ENCODE peak calls at places on chromosome 20, in four cellular contexts. One of them, this sample, is unnamed.

GRCh38 chr20:20568604-20569205 is 143.7 kb downstream of the RALGAPA2 start:
- DNase-seq in GM23338: peak
- DNase-seq in gastrocnemius medialis: no peak
- DNase-seq in stimulated activated CD4-positive, alpha-beta T cell treated with anti-CD3 and anti-CD28 coated beads, Interleukin-2, amount 100 ng/mL, for 48 hours: peak
- DNase-seq in this sample: no peak

GRCh38 chr20:23641936-23642751 is 4.4 kb upstream of the CST3 start:
- DNase-seq in GM23338: no peak
- DNase-seq in stimulated activated CD4-positive, alpha-beta T cell treated with anti-CD3 and anti-CD28 coated beads, Interleukin-2, amount 100 ng/mL, for 48 hours: no peak
- DNase-seq in gastrocnemius medialis: peak
- DNase-seq in this sample: peak

GRCh38 chr20:38165089-38165965 is at the start of gene TGM2:
- DNase-seq in stimulated activated CD4-positive, alpha-beta T cell treated with anti-CD3 and anti-CD28 coated beads, Interleukin-2, amount 100 ng/mL, for 48 hours: peak
- DNase-seq in gastrocnemius medialis: peak
- DNase-seq in GM23338: peak
- DNase-seq in this sample: peak

GRCh38 chr20:59634435-59635005 is 30.2 kb downstream of the PHACTR3 start:
- DNase-seq in GM23338: no peak
- DNase-seq in gastrocnemius medialis: no peak
- DNase-seq in stimulated activated CD4-positive, alpha-beta T cell treated with anti-CD3 and anti-CD28 coated beads, Interleukin-2, amount 100 ng/mL, for 48 hours: no peak
- DNase-seq in this sample: no peak

GRCh38 chr20:20527661-20528060 is 159.8 kb downstream of the INSM1 start:
- DNase-seq in stimulated activated CD4-positive, alpha-beta T cell treated with anti-CD3 and anti-CD28 coated beads, Interleukin-2, amount 100 ng/mL, for 48 hours: no peak
- DNase-seq in GM23338: no peak
- DNase-seq in gastrocnemius medialis: no peak
- DNase-seq in this sample: no peak

GRCh38 chr20:20734475-20734948 is 22.1 kb upstream of the RALGAPA2 start:
- DNase-seq in gastrocnemius medialis: no peak
- DNase-seq in GM23338: peak
- DNase-seq in stimulated activated CD4-positive, alpha-beta T cell treated with anti-CD3 and anti-CD28 coated beads, Interleukin-2, amount 100 ng/mL, for 48 hours: no peak
- DNase-seq in this sample: no peak

GRCh38 chr20:1301031-1301529 is 27.9 kb downstream of the SDCBP2 start:
- DNase-seq in gastrocnemius medialis: no peak
- DNase-seq in GM23338: peak
- DNase-seq in stimulated activated CD4-positive, alpha-beta T cell treated with anti-CD3 and anti-CD28 coated beads, Interleukin-2, amount 100 ng/mL, for 48 hours: peak
- DNase-seq in this sample: peak

GRCh38 chr20:40646321-40647212 is 42.5 kb downstream of the MAFB start:
- DNase-seq in stimulated activated CD4-positive, alpha-beta T cell treated with anti-CD3 and anti-CD28 coated beads, Interleukin-2, amount 100 ng/mL, for 48 hours: no peak
- DNase-seq in gastrocnemius medialis: no peak
- DNase-seq in GM23338: peak
- DNase-seq in this sample: no peak

GRCh38 chr20:37414133-37414532 is 68.2 kb downstream of the SRC start:
- DNase-seq in gastrocnemius medialis: no peak
- DNase-seq in GM23338: no peak
- DNase-seq in stimulated activated CD4-positive, alpha-beta T cell treated with anti-CD3 and anti-CD28 coated beads, Interleukin-2, amount 100 ng/mL, for 48 hours: no peak
- DNase-seq in this sample: no peak

GRCh38 chr20:9119776-9120175 is 50.9 kb downstream of the PLCB4 start:
- DNase-seq in gastrocnemius medialis: peak
- DNase-seq in stimulated activated CD4-positive, alpha-beta T cell treated with anti-CD3 and anti-CD28 coated beads, Interleukin-2, amount 100 ng/mL, for 48 hours: no peak
- DNase-seq in GM23338: no peak
- DNase-seq in this sample: peak

GRCh38 chr20:35699914-35700624 is 864 bp downstream of the ROMO1 start:
- DNase-seq in GM23338: no peak
- DNase-seq in gastrocnemius medialis: no peak
- DNase-seq in stimulated activated CD4-positive, alpha-beta T cell treated with anti-CD3 and anti-CD28 coated beads, Interleukin-2, amount 100 ng/mL, for 48 hours: no peak
- DNase-seq in this sample: no peak

GRCh38 chr20:50574586-50574985 is 64.4 kb downstream of the PTPN1 start:
- DNase-seq in GM23338: no peak
- DNase-seq in stimulated activated CD4-positive, alpha-beta T cell treated with anti-CD3 and anti-CD28 coated beads, Interleukin-2, amount 100 ng/mL, for 48 hours: no peak
- DNase-seq in gastrocnemius medialis: peak
- DNase-seq in this sample: no peak

GRCh38 chr20:7866279-7866678 is 74.0 kb downstream of the HAO1 start:
- DNase-seq in GM23338: no peak
- DNase-seq in gastrocnemius medialis: no peak
- DNase-seq in stimulated activated CD4-positive, alpha-beta T cell treated with anti-CD3 and anti-CD28 coated beads, Interleukin-2, amount 100 ng/mL, for 48 hours: no peak
- DNase-seq in this sample: no peak

GRCh38 chr20:62406635-62407176 is 379 bp downstream of the CABLES2 start:
- DNase-seq in gastrocnemius medialis: peak
- DNase-seq in stimulated activated CD4-positive, alpha-beta T cell treated with anti-CD3 and anti-CD28 coated beads, Interleukin-2, amount 100 ng/mL, for 48 hours: no peak
- DNase-seq in GM23338: no peak
- DNase-seq in this sample: peak

GRCh38 chr20:38135641-38136420 is 29.2 kb downstream of the TGM2 start:
- DNase-seq in gastrocnemius medialis: no peak
- DNase-seq in GM23338: no peak
- DNase-seq in stimulated activated CD4-positive, alpha-beta T cell treated with anti-CD3 and anti-CD28 coated beads, Interleukin-2, amount 100 ng/mL, for 48 hours: no peak
- DNase-seq in this sample: peak

GRCh38 chr20:57332105-57333089 is 2.8 kb downstream of the SPO11 start:
- DNase-seq in gastrocnemius medialis: no peak
- DNase-seq in GM23338: peak
- DNase-seq in stimulated activated CD4-positive, alpha-beta T cell treated with anti-CD3 and anti-CD28 coated beads, Interleukin-2, amount 100 ng/mL, for 48 hours: no peak
- DNase-seq in this sample: no peak

GRCh38 chr20:47225458-47225857 is 131.0 kb downstream of the ZMYND8 start:
- DNase-seq in GM23338: no peak
- DNase-seq in stimulated activated CD4-positive, alpha-beta T cell treated with anti-CD3 and anti-CD28 coated beads, Interleukin-2, amount 100 ng/mL, for 48 hours: no peak
- DNase-seq in gastrocnemius medialis: no peak
- DNase-seq in this sample: no peak

GRCh38 chr20:39986231-39986904 is 702.7 kb downstream of the MAFB start:
- DNase-seq in GM23338: peak
- DNase-seq in stimulated activated CD4-positive, alpha-beta T cell treated with anti-CD3 and anti-CD28 coated beads, Interleukin-2, amount 100 ng/mL, for 48 hours: no peak
- DNase-seq in gastrocnemius medialis: peak
- DNase-seq in this sample: peak

GRCh38 chr20:13102689-13103088 is 93.9 kb downstream of the SPTLC3 start:
- DNase-seq in GM23338: no peak
- DNase-seq in gastrocnemius medialis: no peak
- DNase-seq in stimulated activated CD4-positive, alpha-beta T cell treated with anti-CD3 and anti-CD28 coated beads, Interleukin-2, amount 100 ng/mL, for 48 hours: no peak
- DNase-seq in this sample: no peak

GRCh38 chr20:61520761-61521460 is 268.9 kb downstream of the CDH4 start:
- DNase-seq in gastrocnemius medialis: no peak
- DNase-seq in GM23338: no peak
- DNase-seq in stimulated activated CD4-positive, alpha-beta T cell treated with anti-CD3 and anti-CD28 coated beads, Interleukin-2, amount 100 ng/mL, for 48 hours: no peak
- DNase-seq in this sample: no peak

GRCh38 chr20:51597389-51598231 is 55.1 kb upstream of the NFATC2 start:
- DNase-seq in gastrocnemius medialis: no peak
- DNase-seq in GM23338: no peak
- DNase-seq in stimulated activated CD4-positive, alpha-beta T cell treated with anti-CD3 and anti-CD28 coated beads, Interleukin-2, amount 100 ng/mL, for 48 hours: no peak
- DNase-seq in this sample: no peak

GRCh38 chr20:11847827-11848226 is 69.9 kb upstream of the BTBD3 start:
- DNase-seq in GM23338: no peak
- DNase-seq in gastrocnemius medialis: no peak
- DNase-seq in stimulated activated CD4-positive, alpha-beta T cell treated with anti-CD3 and anti-CD28 coated beads, Interleukin-2, amount 100 ng/mL, for 48 hours: no peak
- DNase-seq in this sample: no peak

GRCh38 chr20:57030611-57031600 is 235.5 kb downstream of the BMP7 start:
- DNase-seq in GM23338: no peak
- DNase-seq in gastrocnemius medialis: no peak
- DNase-seq in stimulated activated CD4-positive, alpha-beta T cell treated with anti-CD3 and anti-CD28 coated beads, Interleukin-2, amount 100 ng/mL, for 48 hours: no peak
- DNase-seq in this sample: no peak

GRCh38 chr20:48107560-48107959 is 322.3 kb upstream of the SULF2 start:
- DNase-seq in GM23338: no peak
- DNase-seq in stimulated activated CD4-positive, alpha-beta T cell treated with anti-CD3 and anti-CD28 coated beads, Interleukin-2, amount 100 ng/mL, for 48 hours: no peak
- DNase-seq in gastrocnemius medialis: no peak
- DNase-seq in this sample: no peak

GRCh38 chr20:5596401-5597193 is 153.6 kb upstream of the SHLD1 start:
- DNase-seq in gastrocnemius medialis: no peak
- DNase-seq in GM23338: no peak
- DNase-seq in stimulated activated CD4-positive, alpha-beta T cell treated with anti-CD3 and anti-CD28 coated beads, Interleukin-2, amount 100 ng/mL, for 48 hours: no peak
- DNase-seq in this sample: no peak

GRCh38 chr20:62362991-62363919 is 3.9 kb downstream of the LAMA5 start:
- DNase-seq in GM23338: peak
- DNase-seq in gastrocnemius medialis: peak
- DNase-seq in stimulated activated CD4-positive, alpha-beta T cell treated with anti-CD3 and anti-CD28 coated beads, Interleukin-2, amount 100 ng/mL, for 48 hours: no peak
- DNase-seq in this sample: peak

GRCh38 chr20:25543068-25543467 is 42.3 kb downstream of the NINL start:
- DNase-seq in gastrocnemius medialis: no peak
- DNase-seq in GM23338: no peak
- DNase-seq in stimulated activated CD4-positive, alpha-beta T cell treated with anti-CD3 and anti-CD28 coated beads, Interleukin-2, amount 100 ng/mL, for 48 hours: no peak
- DNase-seq in this sample: no peak

GRCh38 chr20:63293456-63293855 is 470 bp downstream of the COL20A1 start:
- DNase-seq in gastrocnemius medialis: no peak
- DNase-seq in GM23338: no peak
- DNase-seq in stimulated activated CD4-positive, alpha-beta T cell treated with anti-CD3 and anti-CD28 coated beads, Interleukin-2, amount 100 ng/mL, for 48 hours: no peak
- DNase-seq in this sample: no peak

GRCh38 chr20:2693286-2693995 is 861 bp downstream of the EBF4 start:
- DNase-seq in stimulated activated CD4-positive, alpha-beta T cell treated with anti-CD3 and anti-CD28 coated beads, Interleukin-2, amount 100 ng/mL, for 48 hours: peak
- DNase-seq in gastrocnemius medialis: no peak
- DNase-seq in GM23338: peak
- DNase-seq in this sample: peak

GRCh38 chr20:46767127-46767761 is 57.8 kb downstream of the SLC2A10 start:
- DNase-seq in stimulated activated CD4-positive, alpha-beta T cell treated with anti-CD3 and anti-CD28 coated beads, Interleukin-2, amount 100 ng/mL, for 48 hours: peak
- DNase-seq in GM23338: peak
- DNase-seq in gastrocnemius medialis: no peak
- DNase-seq in this sample: no peak

GRCh38 chr20:10654630-10655029 is 19.2 kb downstream of the JAG1 start:
- DNase-seq in GM23338: peak
- DNase-seq in gastrocnemius medialis: no peak
- DNase-seq in stimulated activated CD4-positive, alpha-beta T cell treated with anti-CD3 and anti-CD28 coated beads, Interleukin-2, amount 100 ng/mL, for 48 hours: no peak
- DNase-seq in this sample: no peak

GRCh38 chr20:25025986-25026605 is 31.8 kb downstream of the ACSS1 start:
- DNase-seq in GM23338: no peak
- DNase-seq in stimulated activated CD4-positive, alpha-beta T cell treated with anti-CD3 and anti-CD28 coated beads, Interleukin-2, amount 100 ng/mL, for 48 hours: no peak
- DNase-seq in gastrocnemius medialis: peak
- DNase-seq in this sample: no peak

GRCh38 chr20:44463466-44463865 is 12.2 kb upstream of the TTPAL start:
- DNase-seq in GM23338: no peak
- DNase-seq in stimulated activated CD4-positive, alpha-beta T cell treated with anti-CD3 and anti-CD28 coated beads, Interleukin-2, amount 100 ng/mL, for 48 hours: no peak
- DNase-seq in gastrocnemius medialis: no peak
- DNase-seq in this sample: no peak

GRCh38 chr20:49247169-49247734 is 28.0 kb downstream of the DDX27 start:
- DNase-seq in gastrocnemius medialis: no peak
- DNase-seq in stimulated activated CD4-positive, alpha-beta T cell treated with anti-CD3 and anti-CD28 coated beads, Interleukin-2, amount 100 ng/mL, for 48 hours: no peak
- DNase-seq in GM23338: no peak
- DNase-seq in this sample: no peak

GRCh38 chr20:37345339-37346231 is at the start of gene SRC:
- DNase-seq in gastrocnemius medialis: peak
- DNase-seq in stimulated activated CD4-positive, alpha-beta T cell treated with anti-CD3 and anti-CD28 coated beads, Interleukin-2, amount 100 ng/mL, for 48 hours: peak
- DNase-seq in GM23338: peak
- DNase-seq in this sample: peak

GRCh38 chr20:17972121-17972520 is 3.3 kb downstream of the MGME1 start:
- DNase-seq in GM23338: no peak
- DNase-seq in gastrocnemius medialis: no peak
- DNase-seq in stimulated activated CD4-positive, alpha-beta T cell treated with anti-CD3 and anti-CD28 coated beads, Interleukin-2, amount 100 ng/mL, for 48 hours: no peak
- DNase-seq in this sample: no peak

GRCh38 chr20:57922701-57923100 is 212.9 kb upstream of the PMEPA1 start:
- DNase-seq in gastrocnemius medialis: no peak
- DNase-seq in GM23338: no peak
- DNase-seq in stimulated activated CD4-positive, alpha-beta T cell treated with anti-CD3 and anti-CD28 coated beads, Interleukin-2, amount 100 ng/mL, for 48 hours: no peak
- DNase-seq in this sample: no peak